ENCODE peak calls at places on chromosomes 4 and X, in seven cellular contexts. M is CD8-positive, alpha-beta memory T cell; I is upper lobe of right lung; T is lung; S is left lung; G is psoas muscle; V is ascending aorta. H is an unnamed sample.

GRCh38 chrX:117138070-117138469 is 675.3 kb upstream of the CT83 start:
- DNase-seq in M (no peak), I (no peak), T (no peak), S (no peak), G (no peak), V (no peak), H (no peak)

GRCh38 chr4:127400736-127401346 is 231.9 kb upstream of the INTU start:
- DNase-seq in M (no peak), I (no peak), T (peak), S (peak), G (peak), V (peak), H (peak)

GRCh38 chrX:43560247-43560946 is 95.7 kb upstream of the MAOA start:
- DNase-seq in M (no peak), I (no peak), T (no peak), S (no peak), G (no peak), V (no peak), H (no peak)

GRCh38 chr4:138816883-138817282 is 198.7 kb upstream of the NOCT start:
- DNase-seq in M (no peak), I (no peak), T (no peak), S (no peak), G (no peak), V (no peak), H (no peak)

GRCh38 chr4:111792592-111792991 is 352.7 kb upstream of the FAM241A start:
- DNase-seq in M (no peak), I (no peak), T (no peak), S (no peak), G (no peak), V (no peak), H (no peak)

GRCh38 chrX:63918611-63919010 is 133.6 kb upstream of the ARHGEF9 start:
- DNase-seq in M (no peak), I (no peak), T (no peak), S (no peak), G (no peak), V (peak), H (no peak)

GRCh38 chr4:3369781-3370660 is 71.7 kb upstream of the HGFAC start:
- DNase-seq in M (no peak), I (no peak), T (no peak), S (no peak), G (peak), V (no peak), H (no peak)

GRCh38 chrX:20967725-20968124 is 406.5 kb upstream of the CNKSR2 start:
- DNase-seq in M (no peak), I (no peak), T (no peak), S (no peak), G (no peak), V (no peak), H (no peak)

GRCh38 chrX:16778545-16778944 is 7.7 kb upstream of the TXLNG start:
- DNase-seq in M (no peak), I (no peak), T (no peak), S (no peak), G (no peak), V (no peak), H (no peak)

GRCh38 chr4:102497986-102498385 is 3.2 kb upstream of the NFKB1 start:
- DNase-seq in M (no peak), I (no peak), T (no peak), S (no peak), G (no peak), V (no peak), H (no peak)

GRCh38 chr4:90546114-90546513 is 418.9 kb downstream of the CCSER1 start:
- DNase-seq in M (no peak), I (no peak), T (no peak), S (no peak), G (no peak), V (no peak), H (no peak)

GRCh38 chr4:3856604-3857204 is 90.5 kb downstream of the ADRA2C start:
- DNase-seq in M (no peak), I (no peak), T (no peak), S (no peak), G (peak), V (no peak), H (no peak)

GRCh38 chr4:39855909-39856512 is 121.7 kb downstream of the PDS5A start:
- DNase-seq in M (no peak), I (no peak), T (no peak), S (no peak), G (no peak), V (no peak), H (no peak)

GRCh38 chrX:1618689-1619088 is 3.8 kb downstream of the ASMT start:
- DNase-seq in M (no peak), I (no peak), T (no peak), S (no peak), G (no peak), V (no peak), H (no peak)

GRCh38 chr4:24793219-24794005 is 2.0 kb upstream of the SOD3 start:
- DNase-seq in M (no peak), I (no peak), T (no peak), S (no peak), G (no peak), V (no peak), H (no peak)

GRCh38 chr4:24795666-24796381 is 451 bp downstream of the SOD3 start:
- DNase-seq in M (no peak), I (no peak), T (no peak), S (no peak), G (no peak), V (no peak), H (no peak)

GRCh38 chr4:24794111-24794860 is 1.1 kb upstream of the SOD3 start:
- DNase-seq in M (no peak), I (no peak), T (no peak), S (no peak), G (peak), V (peak), H (no peak)

GRCh38 chr4:24796632-24797031 is 1.3 kb downstream of the SOD3 start:
- DNase-seq in M (no peak), I (no peak), T (no peak), S (no peak), G (no peak), V (no peak), H (no peak)

GRCh38 chr4:24794916-24795665 is at the start of gene SOD3:
- DNase-seq in M (no peak), I (peak), T (peak), S (peak), G (peak), V (peak), H (peak)
- H3K27ac ChIP-seq in M (no peak), I (peak), T (peak), S (peak), G (peak), V (peak), H (peak)

DNA sequence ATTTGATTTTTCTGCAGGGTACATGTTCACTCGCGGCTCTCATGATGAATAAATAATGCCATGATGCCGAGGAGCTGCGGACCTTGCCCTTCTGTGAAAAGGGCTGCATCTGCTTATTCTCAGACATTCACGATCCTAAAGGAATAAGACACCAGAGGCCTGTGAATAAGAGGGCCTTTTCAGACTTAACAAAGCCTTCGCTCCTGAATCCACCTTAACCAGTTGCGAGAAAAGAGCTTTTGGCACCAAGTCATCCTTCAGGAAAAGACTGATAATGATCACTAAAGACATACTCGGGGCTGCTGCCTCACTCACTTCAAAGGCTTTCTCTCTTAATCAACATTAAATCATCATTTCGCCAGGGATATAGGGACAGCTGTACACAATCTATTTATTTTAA is 147.5 kb downstream of the FBXO8 start:
- DNase-seq in M (no peak), I (no peak), T (no peak), S (no peak), G (no peak), V (no peak), H (no peak)
- H3K27ac ChIP-seq in M (no peak), I (no peak), T (no peak), S (no peak), G (no peak), V (no peak), H (peak)

GRCh38 chr4:168598191-168598590 is 101.3 kb downstream of the PALLD start:
- DNase-seq in M (no peak), I (no peak), T (no peak), S (no peak), G (no peak), V (no peak), H (no peak)

GRCh38 chr4:168605411-168605810 is 108.6 kb downstream of the PALLD start:
- DNase-seq in M (no peak), I (no peak), T (no peak), S (no peak), G (peak), V (no peak), H (no peak)

GRCh38 chr4:168604496-168605373 is 107.9 kb downstream of the PALLD start:
- DNase-seq in M (no peak), I (no peak), T (no peak), S (no peak), G (no peak), V (no peak), H (no peak)

GRCh38 chr4:168600796-168601583 is 104.1 kb downstream of the PALLD start:
- DNase-seq in M (no peak), I (no peak), T (no peak), S (no peak), G (no peak), V (no peak), H (no peak)

GRCh38 chr4:168601899-168602298 is 105.0 kb downstream of the PALLD start:
- DNase-seq in M (no peak), I (no peak), T (no peak), S (no peak), G (no peak), V (no peak), H (no peak)
- H3K27ac ChIP-seq in M (no peak), I (no peak), T (no peak), S (no peak), G (no peak), V (no peak), H (no peak)

GRCh38 chrX:2708601-2709200 is 17.6 kb downstream of the CD99 start:
- DNase-seq in M (no peak), I (no peak), T (no peak), S (no peak), G (no peak), V (no peak), H (no peak)
- H3K27ac ChIP-seq in M (no peak), I (peak), T (peak), S (no peak), G (no peak), V (no peak), H (no peak)

DNA sequence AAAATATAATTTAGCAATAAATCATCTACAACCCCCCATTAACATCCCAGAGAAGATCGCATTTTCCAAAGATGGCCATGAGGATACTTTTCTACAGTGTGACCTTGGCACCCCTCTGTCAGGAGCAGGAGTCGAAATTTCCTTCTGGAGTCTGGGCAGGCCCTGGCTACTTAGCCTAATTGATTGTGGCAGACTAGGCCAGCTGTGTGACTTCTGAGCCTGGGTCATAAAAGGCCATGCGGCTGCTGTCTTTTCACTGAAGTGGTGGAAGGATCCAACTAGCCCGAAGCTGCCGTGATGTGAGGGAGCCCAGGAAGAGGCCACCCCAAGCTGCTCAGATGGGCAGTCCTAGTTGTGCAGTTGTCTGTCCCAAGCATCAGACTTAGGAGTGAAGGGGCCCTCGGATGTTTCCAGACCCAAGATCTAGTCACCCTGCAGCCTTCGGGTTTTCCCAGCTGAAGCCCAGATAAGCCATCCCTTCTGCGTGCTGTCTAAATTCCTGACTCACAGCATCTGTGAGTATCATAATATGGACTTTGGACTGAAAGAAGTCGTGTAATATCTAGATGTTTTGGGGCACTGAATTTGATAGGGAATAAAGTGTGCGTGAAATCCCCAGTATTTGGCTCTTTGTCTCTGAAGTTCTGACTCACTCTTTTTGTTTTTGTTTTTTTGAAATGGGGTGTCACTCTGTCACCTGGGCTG is 21.0 kb downstream of the PDK3 start:
- DNase-seq in M (no peak), I (no peak), T (no peak), S (no peak), G (no peak), V (no peak), H (no peak)
- H3K27ac ChIP-seq in M (no peak), I (no peak), T (no peak), S (no peak), G (no peak), V (peak), H (no peak)

GRCh38 chr4:65302145-65302544 is 368.1 kb downstream of the EPHA5 start:
- DNase-seq in M (no peak), I (no peak), T (no peak), S (no peak), G (no peak), V (no peak), H (no peak)

GRCh38 chr4:65296246-65296645 is 374.0 kb downstream of the EPHA5 start:
- DNase-seq in M (no peak), I (no peak), T (no peak), S (no peak), G (no peak), V (no peak), H (no peak)
- H3K27ac ChIP-seq in M (no peak), I (no peak), T (no peak), S (no peak), G (no peak), V (no peak), H (no peak)

DNA sequence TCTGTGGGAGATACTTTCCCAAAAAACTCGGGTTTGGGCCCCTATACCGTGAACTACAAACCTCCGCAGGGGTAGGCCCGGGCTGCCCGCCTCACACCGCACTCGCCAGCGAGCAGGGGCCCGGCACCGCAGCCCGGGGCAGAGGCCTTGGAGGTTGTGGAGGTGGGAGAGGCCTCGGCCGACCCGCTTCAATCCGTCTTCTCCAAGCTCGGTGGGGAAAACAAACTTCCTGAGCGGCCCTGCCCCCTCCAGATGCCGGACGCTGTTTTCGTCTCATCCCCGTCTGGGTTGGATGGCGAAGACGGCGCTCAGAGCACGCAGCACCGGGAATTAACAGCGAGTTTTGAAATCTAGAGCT is 442 bp upstream of the MCUB start:
- DNase-seq in M (peak), I (peak), T (peak), S (peak), G (peak), V (peak), H (peak)
- H3K27ac ChIP-seq in M (peak), I (peak), T (peak), S (peak), G (peak), V (peak), H (peak)